ENCODE peak calls at places on chromosomes 4 and X, in eight cellular contexts. F is hepatic stellate cell, B is T-helper 2 cell, D is SK-N-SH, K is body of pancreas, J is GOT3, P is tibial artery, M is GM18507. V is an unnamed sample.

GRCh38 chrX:43096830-43097229 is 318.9 kb upstream of the PPP1R2C start:
- DNase-seq in F (no peak), B (no peak), D (no peak), K (no peak), J (no peak), P (no peak), M (no peak), V (no peak)

GRCh38 chr4:102114118-102114630 is 231.1 kb downstream of the SLC39A8 start:
- DNase-seq in F (no peak), B (no peak), D (no peak), K (no peak), J (no peak), P (no peak), M (no peak), V (no peak)

GRCh38 chrX:119669424-119670037 is 23.4 kb downstream of the SEPTIN6 start:
- DNase-seq in F (peak; percentile 31), B (no peak), D (peak; percentile 60), K (peak; percentile 18), J (no peak), P (no peak), M (no peak), V (no peak)

GRCh38 chrX:96704661-96705060 is 20.0 kb downstream of the DIAPH2 start:
- DNase-seq in F (peak; percentile 20), B (no peak), D (no peak), K (no peak), J (no peak), P (no peak), M (no peak), V (no peak)

GRCh38 chr4:61248705-61249104 is 48.6 kb downstream of the ADGRL3 start:
- DNase-seq in F (no peak), B (no peak), D (no peak), K (no peak), J (no peak), P (no peak), M (no peak), V (no peak)

GRCh38 chrX:20461576-20461975 is 194.9 kb upstream of the RPS6KA3 start:
- DNase-seq in F (no peak), B (no peak), D (no peak), K (no peak), J (no peak), P (no peak), M (no peak), V (no peak)

GRCh38 chr4:15420642-15421041 is 7.2 kb upstream of the C1QTNF7 start:
- DNase-seq in F (no peak), B (no peak), D (no peak), K (no peak), J (no peak), P (no peak), M (no peak), V (no peak)

GRCh38 chr4:53555111-53555510 is 36.2 kb downstream of the LNX1 start:
- DNase-seq in F (no peak), B (no peak), D (no peak), K (no peak), J (no peak), P (no peak), M (no peak), V (no peak)

GRCh38 chrX:9456250-9457074 is 8.4 kb upstream of the TBL1X start:
- DNase-seq in F (no peak), B (no peak), D (no peak), K (no peak), J (no peak), P (no peak), M (no peak), V (peak; percentile 4)

GRCh38 chr4:110197421-110198398 is 705 bp downstream of the ELOVL6 start:
- DNase-seq in F (peak; percentile 41), B (peak; percentile 17), D (peak; percentile 58), K (peak; percentile 22), J (no peak), P (peak; percentile 24), M (no peak), V (peak; percentile 18)

GRCh38 chr4:156941940-156942548 is 29.6 kb downstream of the PDGFC start:
- DNase-seq in F (peak; percentile 24), B (no peak), D (no peak), K (peak; percentile 53), J (no peak), P (peak; percentile 22), M (no peak), V (no peak)

GRCh38 chrX:77422886-77423648 is 24.1 kb upstream of the FGF16 start:
- DNase-seq in F (no peak), B (no peak), D (no peak), K (no peak), J (no peak), P (no peak), M (no peak), V (no peak)

GRCh38 chr4:108982786-108983185 is 219.9 kb upstream of the ETNPPL start:
- DNase-seq in F (no peak), B (no peak), D (no peak), K (no peak), J (no peak), P (no peak), M (no peak), V (no peak)

GRCh38 chr4:83876047-83876446 is 340.1 kb downstream of the GPAT3 start:
- DNase-seq in F (no peak), B (no peak), D (no peak), K (no peak), J (no peak), P (no peak), M (no peak), V (no peak)

GRCh38 chr4:106818764-106819163 is 217.3 kb downstream of the DKK2 start:
- DNase-seq in F (no peak), B (no peak), D (no peak), K (no peak), J (no peak), P (no peak), M (no peak), V (no peak)

GRCh38 chr4:1990676-1991075 is 18.1 kb downstream of the NELFA start:
- DNase-seq in F (no peak), B (no peak), D (no peak), K (no peak), J (no peak), P (no peak), M (no peak), V (no peak)

GRCh38 chr4:3215256-3215655 is 33.7 kb upstream of the MSANTD1 start:
- DNase-seq in F (no peak), B (no peak), D (no peak), K (no peak), J (no peak), P (no peak), M (no peak), V (no peak)

GRCh38 chr4:110793890-110794588 is 171.2 kb upstream of the PITX2 start:
- DNase-seq in F (no peak), B (no peak), D (no peak), K (no peak), J (no peak), P (no peak), M (no peak), V (no peak)

GRCh38 chrX:24498975-24499374 is 33.9 kb downstream of the PDK3 start:
- DNase-seq in F (no peak), B (no peak), D (peak; percentile 30), K (no peak), J (no peak), P (no peak), M (no peak), V (no peak)

GRCh38 chr4:139740531-139741041 is 75.0 kb downstream of the MGST2 start:
- DNase-seq in F (peak; percentile 74), B (no peak), D (peak; percentile 72), K (peak; percentile 51), J (no peak), P (peak; percentile 85), M (no peak), V (no peak)

GRCh38 chrX:63560601-63561218 is 209.6 kb upstream of the SPIN4 start:
- DNase-seq in F (peak; percentile 26), B (peak; percentile 24), D (peak; percentile 55), K (peak; percentile 59), J (no peak), P (peak; percentile 37), M (peak; percentile 18), V (peak; percentile 34)

GRCh38 chr4:123444298-123444731 is 47.7 kb downstream of the SPRY1 start:
- DNase-seq in F (peak; percentile 37), B (no peak), D (no peak), K (no peak), J (no peak), P (no peak), M (peak; percentile 18), V (no peak)

GRCh38 chr4:82801910-82802521 is 3.4 kb upstream of the SCD5 start:
- DNase-seq in F (no peak), B (no peak), D (peak; percentile 47), K (peak; percentile 42), J (no peak), P (peak; percentile 28), M (no peak), V (no peak)

GRCh38 chr4:151770154-151770553 is 9.3 kb upstream of the GATB start:
- DNase-seq in F (no peak), B (no peak), D (no peak), K (no peak), J (no peak), P (no peak), M (no peak), V (no peak)

GRCh38 chrX:137212078-137212632 is 178.4 kb upstream of the GPR101 start:
- DNase-seq in F (no peak), B (no peak), D (no peak), K (no peak), J (no peak), P (no peak), M (no peak), V (no peak)

GRCh38 chr4:163702736-163703135 is 208.2 kb downstream of the TMA16 start:
- DNase-seq in F (no peak), B (no peak), D (no peak), K (no peak), J (no peak), P (no peak), M (no peak), V (no peak)

GRCh38 chrX:150517303-150517896 is 51.0 kb upstream of the MTM1 start:
- DNase-seq in F (peak; percentile 71), B (no peak), D (no peak), K (no peak), J (no peak), P (peak; percentile 44), M (no peak), V (no peak)

GRCh38 chrX:155048997-155049619 is 21.8 kb downstream of the CMC4 start:
- DNase-seq in F (peak; percentile 21), B (no peak), D (peak; percentile 39), K (peak; percentile 58), J (no peak), P (no peak), M (no peak), V (peak; percentile 17)

GRCh38 chrX:27336466-27337091 is 126.6 kb downstream of the PPP4R3C start:
- DNase-seq in F (peak; percentile 3), B (peak; percentile 1), D (peak; percentile 37), K (peak; percentile 41), J (no peak), P (no peak), M (no peak), V (peak; percentile 4)

GRCh38 chr4:182089326-182089725 is 153.9 kb upstream of the TENM3 start:
- DNase-seq in F (no peak), B (no peak), D (no peak), K (peak; percentile 36), J (no peak), P (no peak), M (no peak), V (no peak)

GRCh38 chr4:73676881-73677323 is 56.7 kb upstream of the RASSF6 start:
- DNase-seq in F (no peak), B (no peak), D (no peak), K (no peak), J (no peak), P (no peak), M (no peak), V (no peak)

GRCh38 chr4:80336582-80336981 is 1.1 kb downstream of the CFAP299 start:
- DNase-seq in F (no peak), B (no peak), D (peak; percentile 53), K (peak; percentile 42), J (no peak), P (no peak), M (no peak), V (no peak)